ENCODE peak calls at places on chromosomes 4 and X, in four cellular contexts. T is GM12865; N is tibial nerve; C is activated naive CD8-positive, alpha-beta T cell treated with anti-CD3 and anti-CD28 coated beads for 36 hours. Z is an unnamed sample.

GRCh38 chr4:8315343-8316250 is 46.0 kb downstream of the HTRA3 start:
- DNase-seq in T (no peak), C (no peak), N (peak; percentile 15), Z (no peak)

GRCh38 chr4:10034612-10035104 is 13.4 kb upstream of the SLC2A9 start:
- DNase-seq in C (no peak), T (no peak), N (no peak), Z (no peak)

GRCh38 chr4:87108142-87108546 is 112.3 kb downstream of the KLHL8 start:
- DNase-seq in C (no peak), N (peak; percentile 39), T (no peak), Z (no peak)

GRCh38 chr4:7060346-7061150 is 7.3 kb downstream of the GRPEL1 start:
- DNase-seq in T (no peak), C (no peak), N (no peak), Z (no peak)

GRCh38 chr4:138981930-138982390 is 33.6 kb upstream of the NOCT start:
- DNase-seq in N (peak; percentile 64), T (no peak), C (no peak), Z (peak; percentile 26)

GRCh38 chr4:186684889-186685309 is 38.8 kb downstream of the FAT1 start:
- DNase-seq in C (no peak), T (no peak), N (no peak), Z (no peak)

GRCh38 chr4:147328756-147329446 is 152.0 kb upstream of the EDNRA start:
- DNase-seq in C (no peak), N (no peak), T (peak; percentile 31), Z (no peak)

GRCh38 chrX:48466696-48467095 is 3.4 kb downstream of the SLC38A5 start:
- DNase-seq in T (peak; percentile 32), N (no peak), C (peak; percentile 39), Z (no peak)

GRCh38 chrX:3598696-3599095 is 114.8 kb downstream of the PRKX start:
- DNase-seq in N (no peak), C (no peak), T (no peak), Z (no peak)

GRCh38 chr4:56247646-56248045 is 139.6 kb downstream of the AASDH start:
- DNase-seq in C (no peak), N (no peak), T (no peak), Z (no peak)

GRCh38 chr4:113979973-113980615 is 647 bp upstream of the ARSJ start:
- DNase-seq in T (no peak), N (no peak), C (no peak), Z (no peak)

GRCh38 chr4:120720354-120720753 is 202.2 kb downstream of the PRDM5 start:
- DNase-seq in T (peak; percentile 39), C (no peak), N (no peak), Z (no peak)

GRCh38 chrX:81120936-81121351 is 80.8 kb downstream of the HMGN5 start:
- DNase-seq in T (peak; percentile 68), C (peak; percentile 24), N (peak; percentile 19), Z (peak; percentile 88)

GRCh38 chrX:57156397-57157049 is 19.3 kb upstream of the SPIN2A start:
- DNase-seq in N (no peak), C (no peak), T (peak; percentile 7), Z (peak; percentile 45)

GRCh38 chr4:158729716-158730559 is 6.7 kb upstream of the PPID start:
- DNase-seq in C (peak; percentile 36), T (peak; percentile 66), N (peak; percentile 77), Z (peak; percentile 77)

GRCh38 chrX:17046478-17047097 is 100.1 kb downstream of the REPS2 start:
- DNase-seq in T (peak; percentile 60), N (peak; percentile 77), C (peak; percentile 3), Z (peak; percentile 85)

GRCh38 chrX:78321809-78322208 is 5.6 kb downstream of the CYSLTR1 start:
- DNase-seq in T (peak; percentile 88), N (peak; percentile 18), C (peak; percentile 18), Z (peak; percentile 98)

GRCh38 chrX:68498044-68498507 is 775 bp upstream of the YIPF6 start:
- DNase-seq in C (no peak), T (no peak), N (no peak), Z (no peak)

GRCh38 chr4:108247511-108248088 is 78.9 kb upstream of the LEF1 start:
- DNase-seq in C (no peak), N (no peak), T (peak; percentile 68), Z (peak; percentile 16)

GRCh38 chr4:184688447-184688846 is 38.9 kb downstream of the PRIMPOL start:
- DNase-seq in C (no peak), N (no peak), T (no peak), Z (no peak)

GRCh38 chr4:22997358-22998224 is 304.9 kb downstream of the GBA3 start:
- DNase-seq in N (no peak), T (no peak), C (no peak), Z (no peak)

Z was measured in KBM-7.